ENCODE peak calls at places on chromosomes 5 and 9, in seven cellular contexts. N is stimulated activated CD4-positive, alpha-beta T cell treated with anti-CD3 and anti-CD28 coated beads, Interleukin-2, amount 100 ng/mL, for 24 hours; P is posterior vena cava; F is Ammon's horn; X is kidney epithelial cell; O is colonic mucosa; V is fibroblast of the conjunctiva. M is an unnamed sample.

GRCh38 chr5:177179431-177179830 is 45.9 kb downstream of the NSD1 start:
- DNase-seq in X (no peak), N (no peak), P (no peak), O (no peak), F (no peak), V (no peak), M (no peak)

GRCh38 chr9:84490206-84490605 is 149.6 kb upstream of the SLC28A3 start:
- DNase-seq in X (no peak), F (no peak), V (no peak), P (no peak), O (no peak), N (no peak), M (no peak)

GRCh38 chr5:154857534-154858250 is 735 bp upstream of the CNOT8 start:
- DNase-seq in X (peak; percentile 90), P (peak; percentile 99), N (peak; percentile 84), F (peak; percentile 96), O (peak; percentile 90), V (peak; percentile 97), M (peak; percentile 93)

GRCh38 chr9:34139477-34140146 is 13.1 kb upstream of the DCAF12 start:
- DNase-seq in X (peak; percentile 55), P (no peak), V (peak; percentile 68), O (peak; percentile 22), N (no peak), F (peak; percentile 74), M (no peak)

GRCh38 chr5:139149477-139150199 is 48.5 kb downstream of the SIL1 start:
- DNase-seq in N (no peak), O (no peak), P (no peak), V (no peak), X (no peak), F (no peak), M (no peak)

GRCh38 chr9:34386656-34387055 is 10.0 kb upstream of the MYORG start:
- DNase-seq in P (peak; percentile 64), F (no peak), X (no peak), O (no peak), N (peak; percentile 5), V (no peak), M (no peak)

GRCh38 chr5:173667702-173668101 is 51.3 kb upstream of the BOD1 start:
- DNase-seq in V (no peak), O (no peak), P (no peak), F (no peak), X (no peak), N (no peak), M (no peak)

GRCh38 chr9:134637696-134638502 is 3.7 kb upstream of the COL5A1 start:
- DNase-seq in V (no peak), P (peak; percentile 78), F (no peak), O (no peak), N (no peak), X (no peak), M (no peak)

GRCh38 chr5:98041661-98042060 is 731.8 kb upstream of the RGMB start:
- DNase-seq in X (no peak), N (no peak), O (no peak), P (no peak), V (no peak), F (no peak), M (no peak)

GRCh38 chr5:176806137-176806536 is 4.2 kb upstream of the UNC5A start:
- DNase-seq in F (no peak), V (no peak), N (no peak), O (no peak), P (no peak), X (no peak), M (no peak)

GRCh38 chr9:34547960-34548603 is 25.3 kb upstream of the ENHO start:
- DNase-seq in X (no peak), F (peak; percentile 87), V (peak; percentile 35), P (peak; percentile 93), N (peak; percentile 51), O (peak; percentile 66), M (peak; percentile 44)

GRCh38 chr5:131377785-131378325 is 114.0 kb downstream of the CDC42SE2 start:
- DNase-seq in N (no peak), O (no peak), F (no peak), X (no peak), V (no peak), P (no peak), M (no peak)

GRCh38 chr5:56896761-56897160 is 12.6 kb upstream of the SETD9 start:
- DNase-seq in N (no peak), X (no peak), V (no peak), P (no peak), F (no peak), O (no peak), M (no peak)

GRCh38 chr9:134328341-134328840 is 2.1 kb downstream of the RXRA start:
- DNase-seq in N (no peak), P (no peak), O (peak; percentile 67), V (peak; percentile 13), F (no peak), X (no peak), M (peak; percentile 64)

GRCh38 chr9:2125909-2126308 is 110.8 kb downstream of the SMARCA2 start:
- DNase-seq in V (no peak), O (no peak), N (no peak), X (no peak), F (no peak), P (no peak), M (no peak)

GRCh38 chr9:6956796-6957355 is 199.1 kb downstream of the KDM4C start:
- DNase-seq in V (no peak), P (no peak), O (no peak), N (no peak), F (peak; percentile 22), X (no peak), M (no peak)

GRCh38 chr5:60916646-60917045 is 28.2 kb downstream of the ERCC8 start:
- DNase-seq in X (no peak), V (no peak), P (no peak), N (no peak), F (no peak), O (no peak), M (no peak)